ENCODE peak calls at places on chromosomes 11 and 22, in nine cellular contexts. A is activated CD4-positive, alpha-beta T cell treated with anti-CD3 and anti-CD28 coated beads, Interleukin-2, amount 50 U/mL, for 24 hours; D is stimulated activated CD4-positive, alpha-beta T cell treated with anti-CD3 and anti-CD28 coated beads, Interleukin-1b, Interleukin-23, amount 100 ng/mL, for 1 hour; U is non-pigmented ciliary epithelial cell; N is stimulated activated naive CD8-positive, alpha-beta T cell treated with anti-CD3 and anti-CD28 coated beads, Interleukin-15, Interleukin-2, amounts not matched to agents 100 U/mL and 50 U/mL, for 24 hours; T is retina; G is NAMALWA; W is keratinocyte; V is lung microvascular endothelial cell. M is an unnamed sample.

GRCh38 chr11:20599424-20600346 is at the start of gene SLC6A5:
- DNase-seq in T (peak; percentile 74), D (no peak), N (peak; percentile 52), A (no peak), G (peak; percentile 25), W (no peak), U (no peak), V (peak; percentile 52), M (peak; percentile 80)

GRCh38 chr22:40211481-40212052 is 33.8 kb downstream of the TNRC6B start:
- DNase-seq in D (no peak), V (no peak), T (no peak), A (no peak), U (no peak), N (no peak), W (no peak), G (no peak), M (no peak)

GRCh38 chr22:42452456-42452855 is 20.3 kb upstream of the NFAM1 start:
- DNase-seq in A (no peak), N (no peak), V (no peak), T (no peak), G (no peak), D (no peak), U (no peak), W (no peak), M (no peak)

GRCh38 chr11:132058211-132058772 is 687.9 kb downstream of the NTM start:
- DNase-seq in W (no peak), T (no peak), G (no peak), U (peak; percentile 79), D (no peak), N (no peak), A (no peak), V (peak; percentile 39), M (no peak)

GRCh38 chr11:130531061-130531460 is 82.6 kb downstream of the ADAMTS15 start:
- DNase-seq in V (no peak), T (no peak), A (no peak), W (no peak), U (no peak), D (no peak), N (no peak), G (no peak), M (no peak)

GRCh38 chr11:1619449-1619848 is 2.5 kb downstream of the KRTAP5-4 start:
- DNase-seq in U (no peak), T (no peak), G (no peak), W (no peak), A (no peak), V (no peak), D (no peak), N (no peak), M (no peak)

GRCh38 chr11:132895340-132895739 is 637.0 kb downstream of the OPCML start:
- DNase-seq in D (no peak), V (no peak), W (no peak), G (no peak), A (no peak), N (no peak), T (no peak), U (peak; percentile 94), M (no peak)

GRCh38 chr22:30755760-30756124 is 61.1 kb downstream of the OSBP2 start:
- DNase-seq in A (no peak), G (no peak), T (no peak), W (no peak), V (no peak), N (no peak), U (no peak), D (no peak), M (no peak)

GRCh38 chr11:130606181-130606580 is 157.7 kb downstream of the ADAMTS15 start:
- DNase-seq in G (no peak), N (no peak), D (no peak), A (no peak), T (no peak), W (no peak), U (no peak), V (no peak), M (no peak)

GRCh38 chr11:110075822-110076208 is 17.4 kb upstream of the ZC3H12C start:
- DNase-seq in D (no peak), U (no peak), W (no peak), N (no peak), V (no peak), G (no peak), A (no peak), T (no peak), M (no peak)

GRCh38 chr11:106457727-106458126 is 380.3 kb downstream of the AASDHPPT start:
- DNase-seq in T (no peak), V (no peak), A (no peak), N (no peak), D (no peak), G (no peak), U (no peak), W (no peak), M (no peak)

GRCh38 chr22:34236527-34236926 is 316.3 kb upstream of the LARGE1 start:
- DNase-seq in G (no peak), T (no peak), V (no peak), N (no peak), U (no peak), W (no peak), A (no peak), D (no peak), M (no peak)

GRCh38 chr11:105312266-105312665 is 172.7 kb upstream of the CARD18 start:
- DNase-seq in N (no peak), T (no peak), D (no peak), A (no peak), V (no peak), G (no peak), W (no peak), U (no peak), M (no peak)

GRCh38 chr11:82810326-82810725 is 76.7 kb upstream of the FAM181B start:
- DNase-seq in T (no peak), D (no peak), V (no peak), G (no peak), U (no peak), N (no peak), W (no peak), A (no peak), M (no peak)

M was measured in iPS DF 6.9.